ENCODE peak calls at places on chromosomes 12 and 14, in four cellular contexts. E, X, L and N are unnamed samples.
A peak's percentile ranks its signal among the peaks of the same experiment; 100 is the strongest.

GRCh38 chr12:88643685-88644084 is 63.4 kb upstream of the KITLG start:
- DNase-seq in X (no peak), L (no peak), E (peak; percentile 75), N (no peak)

GRCh38 chr14:103113774-103114173 is 9.5 kb upstream of the TNFAIP2 start:
- DNase-seq in L (no peak), X (no peak), E (no peak), N (no peak)

GRCh38 chr14:60114881-60115280 is 23.2 kb downstream of the PCNX4 start:
- DNase-seq in X (no peak), L (no peak), E (no peak), N (no peak)

GRCh38 chr12:90826031-90826430 is 128.9 kb downstream of the CCER1 start:
- DNase-seq in X (no peak), E (no peak), L (no peak), N (no peak)

GRCh38 chr12:38585090-38585489 is 268.5 kb downstream of the ALG10B start:
- DNase-seq in E (no peak), L (no peak), X (no peak), N (no peak)

GRCh38 chr14:87013583-87013982 is 979.4 kb downstream of the GALC start:
- DNase-seq in X (no peak), E (peak; percentile 84), L (no peak), N (no peak)

GRCh38 chr14:73237219-73237785 is at the start of gene PAPLN:
- DNase-seq in L (peak; percentile 44), E (peak; percentile 31), X (no peak), N (no peak)

GRCh38 chr12:50637870-50638481 is 125.9 kb upstream of the ATF1 start:
- DNase-seq in X (peak; percentile 22), L (peak; percentile 50), E (peak; percentile 70), N (no peak)

GRCh38 chr14:92988786-92989755 is 66.1 kb downstream of the CHGA start:
- DNase-seq in X (no peak), E (no peak), L (no peak), N (no peak)

GRCh38 chr12:15910864-15911696 is at the start of gene DERA:
- DNase-seq in L (peak; percentile 71), E (peak; percentile 56), X (peak; percentile 82), N (no peak)

GRCh38 chr12:95177201-95177768 is 40.0 kb downstream of the FGD6 start:
- DNase-seq in X (no peak), L (no peak), E (no peak), N (no peak)

GRCh38 chr12:1830981-1831930 is 10.9 kb downstream of the LRTM2 start:
- DNase-seq in X (no peak), E (peak; percentile 40), L (peak; percentile 70), N (peak; percentile 9)

GRCh38 chr12:90627180-90627896 is 327.6 kb downstream of the CCER1 start:
- DNase-seq in L (no peak), E (peak; percentile 80), X (no peak), N (no peak)

GRCh38 chr14:103641181-103641580 is 12.2 kb downstream of the KLC1 start:
- DNase-seq in L (no peak), E (peak; percentile 76), X (no peak), N (no peak)

GRCh38 chr14:100417466-100417865 is 94.3 kb downstream of the SLC25A47 start:
- DNase-seq in X (no peak), L (peak; percentile 90), E (peak; percentile 96), N (peak; percentile 76)
- TF ChIP-seq CTCF in X (no peak), L (peak; percentile 56), E (peak; percentile 96), N (peak; percentile 74)

GRCh38 chr12:123134755-123135282 is 16.1 kb downstream of the PITPNM2 start:
- DNase-seq in L (no peak), X (no peak), E (no peak), N (no peak)

GRCh38 chr12:123133701-123134100 is 17.2 kb downstream of the PITPNM2 start:
- DNase-seq in X (no peak), L (no peak), E (no peak), N (no peak)

GRCh38 chr12:123132951-123133619 is 17.8 kb downstream of the PITPNM2 start:
- DNase-seq in X (no peak), E (no peak), L (no peak), N (no peak)

GRCh38 chr12:123134265-123134664 is 16.6 kb downstream of the PITPNM2 start:
- DNase-seq in X (no peak), E (no peak), L (no peak), N (no peak)

GRCh38 chr12:123135688-123136087 is 15.2 kb downstream of the PITPNM2 start:
- DNase-seq in E (no peak), L (no peak), X (no peak), N (no peak)
- TF ChIP-seq CTCF in E (no peak), L (no peak), X (no peak), N (no peak)

DNA sequence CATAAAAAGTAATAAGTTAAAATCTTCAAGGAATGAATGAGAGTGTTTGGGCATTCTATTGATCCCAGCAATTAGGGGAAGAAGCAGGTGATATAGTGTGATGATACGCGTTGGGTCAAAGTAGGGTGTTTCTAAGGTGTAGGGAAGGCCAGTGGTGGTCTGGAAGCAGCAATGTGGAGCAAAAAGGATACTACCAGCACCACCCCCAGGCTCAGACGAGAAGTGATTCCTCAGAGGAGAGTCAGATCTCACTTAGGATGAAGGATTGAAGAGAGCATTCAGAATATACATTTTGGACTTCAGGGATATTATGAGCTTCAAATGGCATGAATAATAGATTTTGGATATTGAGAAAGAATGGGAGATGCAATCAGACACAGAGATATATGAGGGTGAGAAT is 497.6 kb downstream of the RMST start:
- DNase-seq in E (no peak), L (no peak), X (no peak), N (no peak)
- TF ChIP-seq CTCF in E (no peak), L (no peak), X (no peak), N (no peak)

GRCh38 chr12:31685801-31686200 is 26.3 kb downstream of the ETFBKMT start:
- DNase-seq in L (no peak), E (no peak), X (no peak), N (no peak)
- TF ChIP-seq CTCF in L (no peak), E (no peak), X (no peak), N (no peak)

GRCh38 chr14:64569108-64570045 is 19.6 kb downstream of the PPP1R36 start:
- DNase-seq in L (peak; percentile 89), E (peak; percentile 63), X (no peak), N (peak; percentile 27)
- TF ChIP-seq CTCF in L (no peak), E (no peak), X (no peak), N (no peak)

DNA sequence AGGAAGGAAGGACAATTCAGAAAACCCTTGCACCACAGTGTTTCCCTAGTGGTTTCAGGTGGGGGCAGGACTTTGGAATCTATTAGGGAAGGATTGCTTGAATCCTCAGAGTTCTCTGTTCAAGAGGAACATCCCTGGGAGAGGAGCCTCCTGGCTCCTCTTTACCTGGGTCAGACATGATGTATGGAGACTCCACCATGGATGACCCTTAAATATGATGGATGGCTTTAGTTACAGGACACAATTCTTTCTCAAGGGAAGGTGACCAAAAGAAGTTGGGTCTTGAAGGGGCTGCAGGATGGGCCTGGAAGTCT is 396.6 kb downstream of the NRXN3 start:
- DNase-seq in E (no peak), L (no peak), X (no peak), N (no peak)
- TF ChIP-seq CTCF in E (no peak), L (peak; percentile 25), X (no peak), N (no peak)

DNA sequence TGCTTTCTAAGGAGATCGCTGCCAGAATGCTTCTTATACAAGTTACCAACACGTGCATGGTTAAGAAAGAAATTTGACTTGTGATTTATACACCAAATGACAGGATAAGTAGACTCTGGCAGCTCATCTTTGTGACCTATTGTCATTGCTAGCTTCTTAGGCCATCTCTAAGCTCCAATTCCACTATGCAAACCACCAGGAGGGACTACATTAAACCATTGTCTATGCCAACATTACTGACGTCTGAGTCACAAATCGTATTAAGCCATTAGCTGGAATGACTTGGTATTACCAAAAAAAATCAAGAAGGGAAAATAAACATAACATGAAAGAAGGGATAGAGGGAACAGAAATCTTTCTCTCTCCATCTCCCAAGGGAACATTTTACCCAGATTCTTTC is 15.8 kb upstream of the VPS33A start:
- DNase-seq in X (no peak), L (no peak), E (peak; percentile 76), N (peak; percentile 24)
- TF ChIP-seq CTCF in X (no peak), L (no peak), E (no peak), N (no peak)